ENCODE peak calls at places on chromosomes 5 and 9, in five cellular contexts. One of them, this sample, is unnamed.

GRCh38 chr5:4022056-4022670 is 426.5 kb downstream of the IRX1 start:
- DNase-seq in OCI-LY7: no peak
- DNase-seq in brain microvascular endothelial cell: no peak
- DNase-seq in pancreas: no peak
- DNase-seq in left ventricle myocardium inferior: no peak
- DNase-seq in this sample: no peak

GRCh38 chr5:112694853-112695709 is 42.6 kb upstream of the APC start:
- DNase-seq in brain microvascular endothelial cell: peak
- DNase-seq in OCI-LY7: no peak
- DNase-seq in pancreas: no peak
- DNase-seq in left ventricle myocardium inferior: no peak
- DNase-seq in this sample: peak

GRCh38 chr5:72452515-72453259 is 54.5 kb downstream of the ZNF366 start:
- DNase-seq in pancreas: peak
- DNase-seq in left ventricle myocardium inferior: peak
- DNase-seq in OCI-LY7: no peak
- DNase-seq in brain microvascular endothelial cell: peak
- DNase-seq in this sample: peak

GRCh38 chr5:83518676-83519075 is 47.1 kb downstream of the VCAN start:
- DNase-seq in left ventricle myocardium inferior: no peak
- DNase-seq in brain microvascular endothelial cell: no peak
- DNase-seq in pancreas: no peak
- DNase-seq in OCI-LY7: no peak
- DNase-seq in this sample: peak

GRCh38 chr5:80192507-80193241 is 63.2 kb downstream of the SERINC5 start:
- DNase-seq in brain microvascular endothelial cell: peak
- DNase-seq in left ventricle myocardium inferior: no peak
- DNase-seq in pancreas: no peak
- DNase-seq in OCI-LY7: peak
- DNase-seq in this sample: peak

GRCh38 chr5:67964619-67965018 is 250.9 kb upstream of the PIK3R1 start:
- DNase-seq in OCI-LY7: no peak
- DNase-seq in left ventricle myocardium inferior: no peak
- DNase-seq in brain microvascular endothelial cell: no peak
- DNase-seq in pancreas: no peak
- DNase-seq in this sample: no peak

GRCh38 chr9:127767909-127768331 is 10.5 kb downstream of the SH2D3C start:
- DNase-seq in OCI-LY7: no peak
- DNase-seq in left ventricle myocardium inferior: no peak
- DNase-seq in brain microvascular endothelial cell: peak
- DNase-seq in pancreas: no peak
- DNase-seq in this sample: no peak

GRCh38 chr9:29730096-29730621 is 2156.9 kb upstream of the C9orf72 start:
- DNase-seq in brain microvascular endothelial cell: no peak
- DNase-seq in pancreas: no peak
- DNase-seq in OCI-LY7: no peak
- DNase-seq in left ventricle myocardium inferior: no peak
- DNase-seq in this sample: no peak

GRCh38 chr9:27073841-27074728 is 34.9 kb upstream of the TEK start:
- DNase-seq in OCI-LY7: no peak
- DNase-seq in pancreas: no peak
- DNase-seq in brain microvascular endothelial cell: no peak
- DNase-seq in left ventricle myocardium inferior: no peak
- DNase-seq in this sample: no peak

GRCh38 chr9:16266648-16267276 is 603.7 kb downstream of the BNC2 start:
- DNase-seq in pancreas: no peak
- DNase-seq in brain microvascular endothelial cell: no peak
- DNase-seq in left ventricle myocardium inferior: no peak
- DNase-seq in OCI-LY7: no peak
- DNase-seq in this sample: no peak

GRCh38 chr5:171702391-171702790 is 83.2 kb upstream of the SMIM23 start:
- DNase-seq in pancreas: no peak
- DNase-seq in left ventricle myocardium inferior: no peak
- DNase-seq in brain microvascular endothelial cell: no peak
- DNase-seq in OCI-LY7: no peak
- DNase-seq in this sample: no peak

GRCh38 chr9:650362-650761 is 191.1 kb upstream of the DMRT1 start:
- DNase-seq in brain microvascular endothelial cell: no peak
- DNase-seq in pancreas: no peak
- DNase-seq in left ventricle myocardium inferior: no peak
- DNase-seq in OCI-LY7: peak
- DNase-seq in this sample: no peak

GRCh38 chr9:15622596-15622995 is 69.8 kb downstream of the CCDC171 start:
- DNase-seq in brain microvascular endothelial cell: no peak
- DNase-seq in OCI-LY7: peak
- DNase-seq in left ventricle myocardium inferior: no peak
- DNase-seq in pancreas: no peak
- DNase-seq in this sample: peak

GRCh38 chr9:134301387-134302129 is 24.7 kb upstream of the RXRA start:
- DNase-seq in brain microvascular endothelial cell: no peak
- DNase-seq in pancreas: peak
- DNase-seq in left ventricle myocardium inferior: peak
- DNase-seq in OCI-LY7: no peak
- DNase-seq in this sample: no peak

GRCh38 chr5:135138116-135138850 is 104.3 kb upstream of the PITX1 start:
- DNase-seq in pancreas: no peak
- DNase-seq in OCI-LY7: no peak
- DNase-seq in brain microvascular endothelial cell: no peak
- DNase-seq in left ventricle myocardium inferior: no peak
- DNase-seq in this sample: no peak

GRCh38 chr5:79642210-79642609 is 30.0 kb downstream of the TENT2 start:
- DNase-seq in left ventricle myocardium inferior: no peak
- DNase-seq in brain microvascular endothelial cell: no peak
- DNase-seq in pancreas: no peak
- DNase-seq in OCI-LY7: no peak
- DNase-seq in this sample: no peak

GRCh38 chr5:151895660-151896040 is 29.0 kb downstream of the GLRA1 start:
- DNase-seq in OCI-LY7: no peak
- DNase-seq in left ventricle myocardium inferior: no peak
- DNase-seq in pancreas: no peak
- DNase-seq in brain microvascular endothelial cell: peak
- DNase-seq in this sample: no peak

GRCh38 chr9:8431505-8431904 is 631.9 kb upstream of the DMAC1 start:
- DNase-seq in pancreas: no peak
- DNase-seq in OCI-LY7: no peak
- DNase-seq in left ventricle myocardium inferior: no peak
- DNase-seq in brain microvascular endothelial cell: no peak
- DNase-seq in this sample: no peak

GRCh38 chr9:120876842-120877240 is at the start of gene PHF19:
- DNase-seq in left ventricle myocardium inferior: peak
- DNase-seq in brain microvascular endothelial cell: no peak
- DNase-seq in OCI-LY7: no peak
- DNase-seq in pancreas: no peak
- DNase-seq in this sample: peak

GRCh38 chr5:143453722-143454121 is 50.2 kb upstream of the NR3C1 start:
- DNase-seq in OCI-LY7: peak
- DNase-seq in left ventricle myocardium inferior: no peak
- DNase-seq in brain microvascular endothelial cell: no peak
- DNase-seq in pancreas: no peak
- DNase-seq in this sample: no peak

GRCh38 chr5:174571662-174572397 is 152.6 kb upstream of the MSX2 start:
- DNase-seq in left ventricle myocardium inferior: peak
- DNase-seq in brain microvascular endothelial cell: peak
- DNase-seq in OCI-LY7: no peak
- DNase-seq in pancreas: peak
- DNase-seq in this sample: peak

GRCh38 chr5:160802567-160802966 is 49.4 kb downstream of the ATP10B start:
- DNase-seq in OCI-LY7: no peak
- DNase-seq in left ventricle myocardium inferior: no peak
- DNase-seq in pancreas: peak
- DNase-seq in brain microvascular endothelial cell: no peak
- DNase-seq in this sample: no peak

DNA sequence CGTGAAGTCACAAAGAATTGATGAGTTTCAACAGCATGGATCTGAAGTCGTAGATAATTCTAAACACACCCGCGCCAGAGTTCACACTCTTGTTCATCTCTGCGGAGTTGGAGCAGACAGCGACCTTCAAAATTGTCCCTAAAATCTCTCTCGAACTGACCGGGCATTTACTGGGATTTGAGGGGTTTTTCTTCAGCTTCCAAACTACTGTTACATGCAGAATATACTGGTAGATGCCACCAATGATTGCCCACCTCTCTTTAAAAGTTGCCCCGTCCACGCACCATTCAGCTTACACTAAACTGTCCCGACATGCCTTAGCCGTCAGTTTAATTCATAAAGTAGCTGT is 5.2 kb upstream of the ISL1 start:
- DNase-seq in pancreas: no peak
- DNase-seq in left ventricle myocardium inferior: no peak
- DNase-seq in OCI-LY7: no peak
- DNase-seq in brain microvascular endothelial cell: no peak
- DNase-seq in this sample: no peak
- H3K4me3 ChIP-seq in pancreas: peak
- H3K4me3 ChIP-seq in left ventricle myocardium inferior: no peak
- H3K4me3 ChIP-seq in OCI-LY7: no peak
- H3K4me3 ChIP-seq in brain microvascular endothelial cell: no peak
- H3K4me3 ChIP-seq in this sample: no peak

DNA sequence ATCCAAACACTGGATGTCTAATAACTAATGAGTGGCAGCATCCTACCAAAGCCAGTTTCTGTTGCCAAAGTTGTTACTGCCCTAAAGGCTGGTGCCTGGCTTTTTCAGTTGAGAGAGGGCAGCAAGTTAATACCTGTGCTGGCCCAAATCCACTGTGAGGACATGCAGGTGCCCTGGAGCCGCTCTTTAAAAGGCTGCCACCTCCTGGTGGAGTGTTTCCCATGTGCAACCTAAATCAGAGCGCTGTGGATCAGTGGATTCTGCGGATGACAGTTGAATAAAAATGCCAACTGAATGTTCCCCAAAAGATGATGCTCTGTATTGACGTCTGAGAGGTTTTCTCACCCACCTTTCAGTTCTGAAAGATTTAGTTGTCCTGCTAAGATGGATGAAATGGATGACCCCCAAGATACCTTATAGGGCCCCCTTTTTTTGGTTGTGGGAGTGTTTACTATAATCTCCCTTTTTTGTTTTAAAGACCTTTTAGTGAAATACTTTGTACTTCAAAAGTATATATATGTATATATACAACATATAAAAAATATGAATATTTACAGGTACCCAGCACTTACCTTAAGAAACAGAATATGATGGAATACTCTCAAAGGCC is 146.4 kb downstream of the EGFLAM start:
- DNase-seq in OCI-LY7: peak
- DNase-seq in left ventricle myocardium inferior: no peak
- DNase-seq in brain microvascular endothelial cell: no peak
- DNase-seq in pancreas: no peak
- DNase-seq in this sample: no peak
- TF ChIP-seq CTCF in OCI-LY7: peak
- TF ChIP-seq CTCF in left ventricle myocardium inferior: peak
- TF ChIP-seq CTCF in brain microvascular endothelial cell: peak
- TF ChIP-seq CTCF in pancreas: no peak
- TF ChIP-seq CTCF in this sample: no peak

GRCh38 chr5:141617128-141617527 is 1.7 kb downstream of the DIAPH1 start:
- DNase-seq in pancreas: no peak
- DNase-seq in OCI-LY7: no peak
- DNase-seq in brain microvascular endothelial cell: no peak
- DNase-seq in left ventricle myocardium inferior: no peak
- DNase-seq in this sample: no peak
- H3K4me3 ChIP-seq in pancreas: peak
- H3K4me3 ChIP-seq in OCI-LY7: peak
- H3K4me3 ChIP-seq in brain microvascular endothelial cell: peak
- H3K4me3 ChIP-seq in left ventricle myocardium inferior: peak
- H3K4me3 ChIP-seq in this sample: peak

DNA sequence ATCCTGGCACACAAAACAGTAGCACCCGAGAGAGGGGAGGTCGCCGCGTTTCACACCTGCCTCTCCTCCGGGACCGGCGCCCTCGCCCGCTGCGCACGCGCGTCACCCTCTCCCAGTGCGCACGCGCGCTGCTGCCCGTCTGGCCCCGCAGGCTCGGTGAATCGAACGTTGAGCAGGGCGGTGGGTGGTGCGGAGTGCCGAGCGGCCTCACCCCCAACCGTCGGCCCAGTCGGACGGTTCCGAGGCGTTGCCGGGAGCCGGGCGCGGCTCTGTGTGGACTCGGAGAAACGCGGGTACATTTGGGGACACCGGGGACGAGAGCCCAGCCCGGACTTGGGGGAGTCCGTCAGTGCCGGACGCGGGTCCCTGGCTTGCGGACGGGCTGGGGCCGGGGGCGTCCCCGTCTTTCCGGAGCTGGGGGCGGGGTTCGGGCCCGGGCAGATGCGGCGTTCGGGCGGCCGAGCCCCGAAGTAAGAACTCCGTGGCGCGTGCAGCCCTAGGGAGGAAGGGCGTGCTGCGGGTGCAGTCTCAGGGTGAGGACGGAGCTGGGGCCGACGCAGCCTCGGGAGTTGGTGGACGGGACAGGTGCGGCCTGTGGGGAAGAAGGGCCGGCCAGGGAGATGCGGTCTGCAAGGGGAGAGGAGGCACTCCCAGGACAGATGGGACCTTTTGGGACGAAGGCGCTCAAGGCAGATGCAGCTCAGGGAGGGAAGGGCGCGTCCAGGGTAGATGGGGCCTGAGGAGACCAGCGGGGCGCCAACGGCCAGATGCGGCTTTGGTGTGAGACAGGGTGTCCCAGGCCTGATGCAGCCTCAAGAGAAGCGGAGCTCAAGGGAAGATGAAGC is at the start of gene POMT1:
- DNase-seq in brain microvascular endothelial cell: peak
- DNase-seq in left ventricle myocardium inferior: peak
- DNase-seq in OCI-LY7: no peak
- DNase-seq in pancreas: peak
- DNase-seq in this sample: peak
- TF ChIP-seq CTCF in brain microvascular endothelial cell: no peak
- TF ChIP-seq CTCF in left ventricle myocardium inferior: no peak
- TF ChIP-seq CTCF in OCI-LY7: no peak
- TF ChIP-seq CTCF in pancreas: no peak
- TF ChIP-seq CTCF in this sample: no peak

DNA sequence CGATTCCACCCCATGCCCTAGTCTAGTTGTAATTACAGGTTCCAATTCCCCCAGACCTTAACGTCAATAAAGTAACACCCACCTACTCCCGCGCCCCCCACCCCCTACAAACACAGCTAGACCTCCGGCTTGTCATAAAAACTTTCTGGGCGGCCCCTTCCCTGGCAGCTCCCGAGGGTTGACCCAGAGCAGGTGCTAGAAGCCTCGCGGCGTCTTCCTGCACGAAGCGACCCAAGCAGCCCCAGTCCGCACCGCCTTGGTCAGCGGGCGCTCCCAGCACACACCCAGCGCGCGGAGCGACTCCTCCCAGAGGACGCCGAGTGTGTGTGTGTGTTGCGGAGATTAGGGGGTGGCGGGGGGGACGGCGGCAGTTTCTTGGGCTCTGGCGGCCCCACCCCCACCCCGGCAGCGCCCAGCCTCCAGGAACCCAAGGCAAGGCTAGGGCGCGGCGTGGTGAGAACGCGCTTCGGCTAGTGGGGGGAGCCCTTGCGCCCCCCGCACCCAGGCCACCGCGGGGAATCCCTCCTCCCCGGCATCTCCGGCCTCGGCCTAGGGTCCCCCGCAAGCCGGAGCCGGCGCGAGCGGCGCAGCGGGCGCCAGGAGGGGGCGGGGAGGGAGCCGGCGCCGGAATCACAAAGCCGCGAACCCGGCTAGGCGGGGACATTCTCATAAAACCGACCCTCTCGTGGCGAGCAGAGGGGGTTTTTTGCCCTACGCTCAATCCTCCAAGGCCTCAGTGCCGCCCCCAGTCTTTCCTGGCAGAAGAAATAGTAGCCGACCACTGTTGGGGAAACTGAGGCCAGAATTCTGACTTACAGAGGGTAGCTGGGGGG is 2.2 kb downstream of the PCDH1 start:
- DNase-seq in brain microvascular endothelial cell: no peak
- DNase-seq in OCI-LY7: no peak
- DNase-seq in pancreas: no peak
- DNase-seq in left ventricle myocardium inferior: peak
- DNase-seq in this sample: no peak
- H3K4me3 ChIP-seq in brain microvascular endothelial cell: peak
- H3K4me3 ChIP-seq in OCI-LY7: no peak
- H3K4me3 ChIP-seq in pancreas: peak
- H3K4me3 ChIP-seq in left ventricle myocardium inferior: peak
- H3K4me3 ChIP-seq in this sample: no peak

This sample was measured in foreskin fibroblast.